ENCODE peak calls at places on chromosomes 1 and 21, in ten cellular contexts. A is brain microvascular endothelial cell, U is gastrocnemius medialis, P is ascending aorta, F is IMR-90, K is fibroblast of lung, V is endodermal cell, H is breast epithelium, G is upper lobe of right lung, W is uterus. T is an unnamed sample. For H3K27me3, the result is how much of the 10 kb centered on the place peaks cover.

GRCh38 chr21:40120944-40121575 is 253.8 kb downstream of the PCP4 start:
- DNase-seq in F (peak), V (no peak), K (peak), A (no peak), W (no peak), H (no peak), G (no peak), U (no peak), P (no peak), T (no peak)

GRCh38 chr1:108190686-108191416 is 9.3 kb downstream of the SLC25A24 start:
- DNase-seq in F (no peak), K (no peak), U (peak), H (no peak), A (no peak), P (no peak), G (no peak), V (no peak), W (no peak), T (no peak)

GRCh38 chr1:16061255-16061654 is 12.2 kb downstream of the FAM131C start:
- DNase-seq in H (no peak), V (no peak), G (no peak), K (no peak), P (no peak), A (no peak), U (no peak), F (no peak), W (no peak), T (no peak)

GRCh38 chr1:150410582-150411101 is 46.7 kb downstream of the RPRD2 start:
- DNase-seq in P (no peak), A (peak), U (no peak), K (peak), G (no peak), H (no peak), W (no peak), F (peak), V (no peak), T (no peak)

GRCh38 chr1:48943826-48944225 is 167.1 kb upstream of the BEND5 start:
- DNase-seq in V (no peak), P (no peak), H (no peak), U (no peak), W (no peak), G (no peak), A (no peak), F (no peak), K (no peak), T (no peak)

GRCh38 chr21:7957713-7958064 is 2563.7 kb upstream of the TPTE start:
- DNase-seq in H (no peak), V (no peak), U (no peak), A (no peak), W (no peak), P (no peak), G (no peak), F (no peak), K (no peak), T (no peak)

GRCh38 chr1:30684881-30685795 is 38.2 kb downstream of the MATN1 start:
- DNase-seq in V (peak), K (no peak), U (no peak), F (no peak), P (no peak), W (peak), H (peak), G (peak), A (no peak), T (no peak)

GRCh38 chr1:23791434-23792047 is 596 bp downstream of the LYPLA2 start:
- DNase-seq in W (no peak), P (no peak), H (no peak), U (no peak), K (peak), V (peak), F (no peak), G (peak), A (no peak), T (no peak)

GRCh38 chr1:233360525-233361094 is 33.1 kb downstream of the MAP3K21 start:
- DNase-seq in G (no peak), V (no peak), F (no peak), U (no peak), H (no peak), K (no peak), W (no peak), P (no peak), A (no peak), T (no peak)

GRCh38 chr1:10890391-10891073 is 94.1 kb upstream of the CASZ1 start:
- DNase-seq in G (no peak), H (no peak), U (no peak), P (no peak), W (no peak), K (no peak), V (no peak), A (no peak), F (no peak), T (no peak)

DNA sequence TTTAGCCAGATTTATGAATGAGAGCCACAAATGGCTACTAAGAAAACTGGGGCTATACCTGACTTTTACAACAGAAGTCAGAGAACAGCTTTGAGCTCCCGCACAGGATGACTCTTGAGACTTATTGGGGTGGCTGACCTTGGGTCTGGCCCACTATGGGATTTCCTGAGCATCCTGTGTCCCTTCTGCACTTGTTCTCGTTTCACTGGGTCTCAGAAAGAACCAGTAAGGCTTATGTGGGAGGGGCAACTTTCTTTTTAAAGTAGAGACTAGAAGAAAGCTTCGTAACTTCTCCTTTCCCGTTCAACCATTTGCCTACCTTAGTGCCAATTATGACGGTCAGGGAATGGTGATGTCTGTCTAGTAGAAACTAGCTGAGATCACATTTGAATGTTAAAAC is 59.5 kb upstream of the C1orf105 start:
- DNase-seq in G (no peak), V (no peak), U (no peak), F (no peak), W (no peak), P (no peak), H (no peak), K (no peak), A (no peak), T (no peak)
- H3K27ac ChIP-seq in G (no peak), V (peak), U (no peak), F (no peak), W (peak), P (peak), H (no peak), K (no peak), A (no peak), T (no peak)

GRCh38 chr1:1001057-1001630 is 1.2 kb upstream of the HES4 start:
- DNase-seq in V (peak), G (peak), A (no peak), W (peak), K (no peak), F (no peak), P (no peak), U (no peak), H (no peak), T (no peak)

GRCh38 chr1:1000357-1001056 is 610 bp upstream of the HES4 start:
- DNase-seq in G (peak), W (peak), K (peak), V (peak), H (peak), A (peak), P (peak), F (peak), U (peak), T (peak)

GRCh38 chr1:999797-1000356 is at the start of gene HES4:
- DNase-seq in F (peak), P (peak), A (peak), H (peak), G (peak), K (peak), W (peak), V (peak), U (peak), T (peak)

GRCh38 chr1:1003618-1004419 is 3.9 kb upstream of the HES4 start:
- DNase-seq in K (no peak), A (no peak), V (peak), H (no peak), F (no peak), P (no peak), G (peak), U (no peak), W (peak), T (no peak)

DNA sequence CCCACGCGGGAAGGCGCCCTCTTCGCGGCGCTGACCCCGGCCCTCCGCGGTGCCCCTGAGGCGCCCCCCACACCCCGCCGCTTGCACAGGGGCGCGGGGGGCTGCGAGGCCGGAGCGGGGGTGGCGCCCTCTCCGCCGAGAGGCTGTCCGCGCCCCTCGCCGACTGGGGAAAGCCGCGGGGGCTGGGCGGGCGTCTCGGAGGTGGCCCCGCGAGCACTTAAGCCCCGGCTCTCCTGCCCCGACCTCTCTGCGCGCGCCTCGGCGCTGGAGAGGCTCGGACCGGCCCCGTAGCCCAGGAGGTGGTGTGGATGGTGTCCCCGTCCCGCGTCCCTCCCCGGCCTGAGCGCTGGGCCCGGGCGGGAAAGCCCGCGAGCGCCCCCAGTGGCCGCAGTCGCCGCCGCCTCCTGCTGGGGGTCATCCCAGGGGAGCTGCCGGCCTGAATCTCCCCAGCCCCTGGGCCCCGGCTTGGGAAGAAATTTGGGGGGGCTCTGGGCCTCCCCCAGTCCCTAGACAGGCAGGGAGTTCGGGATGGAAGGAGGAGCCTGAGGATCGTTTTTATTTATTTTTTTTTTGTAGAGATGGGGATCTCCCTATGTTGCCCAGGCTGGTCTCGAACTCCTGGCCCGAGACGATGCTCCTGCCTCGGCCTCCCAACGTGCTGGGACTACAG is 1.9 kb upstream of the HES4 start:
- DNase-seq in K (peak), H (peak), F (peak), U (peak), G (peak), V (peak), P (no peak), W (peak), A (no peak), T (no peak)
- TF ChIP-seq CTCF in K (peak), H (peak), F (peak), U (peak), G (peak), V (peak), P (peak), W (peak), A (peak), T (peak)

DNA sequence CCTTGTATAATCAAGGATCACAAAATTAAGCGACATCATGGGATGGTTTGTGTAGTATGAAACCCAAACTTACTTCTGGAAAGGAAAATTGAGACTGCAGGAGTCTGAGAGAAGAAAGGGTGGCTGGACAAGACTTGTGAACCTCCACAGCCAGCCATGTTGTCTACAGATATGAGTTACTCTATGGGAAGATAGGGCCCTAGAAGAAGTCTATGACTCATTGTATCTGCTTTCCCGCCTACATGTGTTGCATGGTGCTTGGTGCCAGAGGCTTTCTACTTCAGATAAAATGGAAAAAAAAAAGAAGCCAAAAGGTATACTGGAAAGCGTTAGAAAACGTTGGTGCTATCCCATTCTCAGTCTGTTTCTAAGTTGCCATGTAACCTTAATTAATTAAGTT is 18.7 kb upstream of the OR6N2 start:
- DNase-seq in V (no peak), P (no peak), F (no peak), K (no peak), H (no peak), A (no peak), G (no peak), W (no peak), U (no peak), T (no peak)
- H3K27me3 ChIP-seq in V (under half), P (under half), F (under half), K (under half), H (under half), A (under half), G (under half), W (under half), U (under half), T (under half)

GRCh38 chr1:164560076-164560475 is 1.1 kb downstream of the PBX1 start:
- DNase-seq in V (no peak), A (peak), F (no peak), W (no peak), G (no peak), P (no peak), U (no peak), H (no peak), K (peak), T (no peak)
- H3K27ac ChIP-seq in V (peak), A (peak), F (peak), W (peak), G (peak), P (peak), U (peak), H (peak), K (peak), T (peak)

GRCh38 chr1:245348626-245349025 is 193.8 kb downstream of the KIF26B start:
- DNase-seq in P (no peak), F (no peak), V (no peak), W (no peak), K (no peak), A (no peak), U (no peak), G (no peak), H (no peak), T (no peak)

GRCh38 chr1:245341738-245342137 is 187.0 kb downstream of the KIF26B start:
- DNase-seq in P (no peak), K (no peak), G (no peak), V (no peak), H (no peak), U (no peak), F (no peak), W (no peak), A (no peak), T (no peak)

DNA sequence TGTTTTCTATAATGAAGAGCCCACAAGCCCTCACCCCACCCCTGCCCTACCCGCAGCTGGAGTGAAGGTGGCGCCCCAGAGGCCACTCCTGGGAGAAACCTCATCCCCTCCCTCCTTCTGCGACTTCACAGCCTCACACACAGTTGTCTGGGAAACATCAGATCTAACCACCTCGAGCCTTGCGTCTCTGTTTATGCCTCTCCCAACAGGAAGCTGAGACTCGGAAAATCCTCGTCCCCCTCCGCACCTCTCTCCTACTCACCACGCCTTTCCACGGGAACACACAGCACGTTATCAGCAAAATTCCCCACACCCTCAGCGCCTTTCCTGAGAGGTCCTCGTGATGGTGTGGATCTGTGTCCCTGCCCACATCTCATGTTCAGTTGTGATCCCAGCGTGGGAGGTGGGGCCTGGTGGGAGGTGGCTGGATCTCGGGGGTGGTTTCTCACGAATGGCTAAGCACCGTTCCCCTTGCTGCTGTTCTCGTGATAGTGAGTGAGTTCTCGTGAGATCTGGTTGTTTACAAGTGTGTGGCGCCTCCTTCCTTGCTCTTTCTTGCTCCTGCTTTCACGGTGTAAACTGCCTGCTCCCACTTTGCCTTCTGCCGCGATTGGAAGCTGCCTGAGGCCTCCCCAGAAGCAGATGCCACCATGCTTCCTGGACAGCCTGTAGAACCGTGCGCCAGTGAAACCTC is 190.6 kb downstream of the KIF26B start:
- DNase-seq in U (no peak), G (no peak), V (peak), F (no peak), K (no peak), W (no peak), P (no peak), H (no peak), A (no peak), T (no peak)
- TF ChIP-seq CTCF in U (no peak), G (no peak), V (peak), F (no peak), K (no peak), W (no peak), P (no peak), H (no peak), A (no peak), T (no peak)

T was measured in AG04450.